ENCODE peak calls at places on chromosomes 12 and 14, in seven cellular contexts. L is stimulated activated CD4-positive, alpha-beta T cell treated with anti-CD3 and anti-CD28 coated beads, TNF-alpha, amount 100 ng/mL, for 4 hours; Y is stimulated activated CD8-positive, alpha-beta memory T cell treated with anti-CD3 and anti-CD28 coated beads, Interleukin-2, amount 100 ng/mL, for 1 hour; F is CMK; D is transverse colon; I is iPS-NIHi11; G is central memory CD8-positive, alpha-beta T cell. V is an unnamed sample.

GRCh38 chr12:20006856-20007255 is 361.5 kb upstream of the PDE3A start:
- DNase-seq in F (no peak), G (no peak), L (no peak), I (no peak), Y (no peak), D (no peak), V (no peak)

GRCh38 chr12:53956251-53956887 is 1.7 kb downstream of the HOXC12 start:
- DNase-seq in L (no peak), D (no peak), G (no peak), I (no peak), F (no peak), Y (no peak), V (no peak)

GRCh38 chr14:90811641-90812040 is 4.6 kb downstream of the TTC7B start:
- DNase-seq in Y (no peak), F (no peak), I (no peak), G (no peak), L (no peak), D (no peak), V (no peak)

GRCh38 chr14:58662028-58662427 is 24.3 kb downstream of the DACT1 start:
- DNase-seq in I (no peak), F (no peak), D (no peak), Y (no peak), G (no peak), L (no peak), V (no peak)

GRCh38 chr12:52280796-52281560 is 6.5 kb downstream of the KRT86 start:
- DNase-seq in Y (no peak), F (no peak), L (no peak), G (no peak), D (peak), I (peak), V (no peak)

GRCh38 chr14:80621701-80622100 is 319.8 kb downstream of the CEP128 start:
- DNase-seq in L (no peak), I (no peak), Y (no peak), G (no peak), F (no peak), D (no peak), V (no peak)

GRCh38 chr12:16756833-16757552 is 151.0 kb upstream of the LMO3 start:
- DNase-seq in I (no peak), Y (no peak), G (no peak), L (no peak), F (no peak), D (no peak), V (no peak)

GRCh38 chr14:68598621-68599447 is 194.0 kb downstream of the ZFP36L1 start:
- DNase-seq in G (no peak), F (no peak), Y (no peak), I (no peak), L (no peak), D (peak), V (no peak)

GRCh38 chr12:12804432-12804886 is 8.7 kb upstream of the DDX47 start:
- DNase-seq in D (no peak), I (no peak), F (no peak), L (no peak), Y (no peak), G (no peak), V (no peak)

GRCh38 chr12:120249875-120250795 is 15.4 kb downstream of the PXN start:
- DNase-seq in Y (no peak), I (no peak), F (no peak), G (peak), D (no peak), L (no peak), V (no peak)

GRCh38 chr14:90839889-90840266 is 23.6 kb upstream of the TTC7B start:
- DNase-seq in F (no peak), D (no peak), Y (no peak), G (no peak), L (no peak), I (no peak), V (no peak)

GRCh38 chr14:89507926-89508460 is 91.0 kb upstream of the FOXN3 start:
- DNase-seq in D (no peak), L (no peak), G (no peak), F (no peak), Y (no peak), I (no peak), V (no peak)

GRCh38 chr12:88472775-88473174 is 107.5 kb downstream of the KITLG start:
- DNase-seq in L (no peak), F (no peak), D (no peak), Y (no peak), I (no peak), G (no peak), V (no peak)

GRCh38 chr14:56659964-56660551 is 80.5 kb downstream of the TMEM260 start:
- DNase-seq in I (peak), F (peak), D (no peak), Y (no peak), G (no peak), L (no peak), V (no peak)

GRCh38 chr12:102232446-102232845 is 34.8 kb upstream of the PMCH start:
- DNase-seq in D (no peak), Y (no peak), G (no peak), I (no peak), L (no peak), F (no peak), V (no peak)

GRCh38 chr14:95979339-95980042 is 59.7 kb upstream of the C14orf132 start:
- DNase-seq in F (no peak), D (no peak), L (no peak), I (peak), Y (no peak), G (no peak), V (no peak)

GRCh38 chr12:130765186-130765659 is 49.1 kb upstream of the RIMBP2 start:
- DNase-seq in L (no peak), F (no peak), Y (no peak), I (no peak), D (no peak), G (no peak), V (no peak)

GRCh38 chr12:122942609-122943008 is 23.7 kb downstream of the ABCB9 start:
- DNase-seq in I (no peak), G (no peak), F (no peak), D (no peak), Y (no peak), L (no peak), V (no peak)

GRCh38 chr14:105093426-105094192 is 28.4 kb upstream of the GPR132 start:
- DNase-seq in G (peak), F (no peak), Y (peak), D (peak), I (peak), L (peak), V (no peak)

GRCh38 chr12:127810026-127810425 is 456.9 kb upstream of the TMEM132C start:
- DNase-seq in F (no peak), Y (no peak), D (no peak), I (no peak), L (no peak), G (no peak), V (no peak)

GRCh38 chr14:99188721-99189120 is 83.3 kb downstream of the BCL11B start:
- DNase-seq in D (no peak), L (no peak), I (peak), Y (no peak), G (no peak), F (no peak), V (no peak)

GRCh38 chr12:68483592-68484373 is 126.9 kb upstream of the RAP1B start:
- DNase-seq in Y (no peak), I (no peak), F (no peak), L (no peak), D (no peak), G (no peak), V (no peak)

GRCh38 chr14:72516936-72517408 is 376.9 kb downstream of the DPF3 start:
- DNase-seq in Y (peak), L (peak), D (peak), I (peak), G (peak), F (peak), V (peak)

GRCh38 chr14:61489002-61489401 is 167.6 kb downstream of the PRKCH start:
- DNase-seq in G (no peak), D (no peak), F (no peak), Y (no peak), I (no peak), L (no peak), V (no peak)

GRCh38 chr14:24605435-24606190 is 3.9 kb downstream of the GZMH start:
- DNase-seq in D (peak), I (peak), G (peak), L (peak), F (peak), Y (peak), V (no peak)

GRCh38 chr12:51887476-51888315 is at the start of gene ANKRD33:
- DNase-seq in Y (no peak), L (no peak), I (peak), D (peak), F (no peak), G (no peak), V (peak)

GRCh38 chr14:95523818-95524448 is 7.5 kb upstream of the SYNE3 start:
- DNase-seq in F (no peak), I (no peak), D (peak), G (no peak), L (no peak), Y (no peak), V (no peak)

GRCh38 chr12:89733579-89734201 is 25.1 kb upstream of the ATP2B1 start:
- DNase-seq in I (no peak), F (peak), G (no peak), Y (no peak), D (no peak), L (no peak), V (no peak)

GRCh38 chr14:69096766-69097475 is 56.0 kb downstream of the DCAF5 start:
- DNase-seq in D (no peak), L (no peak), I (peak), G (no peak), Y (no peak), F (no peak), V (no peak)

GRCh38 chr12:25384038-25384953 is 133.6 kb upstream of the KRAS start:
- DNase-seq in Y (no peak), G (no peak), D (peak), F (no peak), L (no peak), I (no peak), V (no peak)

GRCh38 chr14:97408937-97409860 is 612.0 kb downstream of the VRK1 start:
- DNase-seq in Y (no peak), I (no peak), L (peak), D (no peak), F (no peak), G (no peak), V (no peak)

GRCh38 chr14:61608245-61609142 is 86.8 kb upstream of the HIF1A start:
- DNase-seq in I (no peak), Y (no peak), D (no peak), L (no peak), F (no peak), G (no peak), V (no peak)

GRCh38 chr14:21711360-21711961 is 37.8 kb upstream of the OR4E1 start:
- DNase-seq in Y (no peak), D (peak), L (no peak), G (no peak), I (peak), F (peak), V (no peak)

GRCh38 chr14:50379563-50379962 is 17.1 kb downstream of the CDKL1 start:
- DNase-seq in G (no peak), Y (no peak), L (no peak), I (no peak), F (no peak), D (no peak), V (no peak)

GRCh38 chr14:106841701-106842100 is 1315.3 kb downstream of the TMEM121 start:
- DNase-seq in I (no peak), F (no peak), D (no peak), Y (no peak), L (no peak), G (no peak), V (no peak)

GRCh38 chr12:122977655-122978392 is 2.7 kb upstream of the ARL6IP4 start:
- DNase-seq in L (no peak), G (no peak), D (no peak), Y (no peak), F (no peak), I (no peak), V (no peak)

GRCh38 chr12:1629338-1630080 is 478 bp downstream of the WNT5B start:
- DNase-seq in G (no peak), F (no peak), L (no peak), D (peak), Y (no peak), I (peak), V (no peak)